ENCODE peak calls at places on chromosome 17, in nine cellular contexts. Y is fibroblast of lung; S is AG04450; V is MM.1S; D is psoas muscle; C is HL-60; Z is CD8-positive, alpha-beta T cell; J is neural progenitor cell; W is A549. R is an unnamed sample.

GRCh38 chr17:42275527-42276358 is 448 bp downstream of the STAT5B start:
- DNase-seq in Y (peak), S (peak), V (no peak), D (no peak), C (no peak), Z (peak), J (peak), W (no peak), R (no peak)

GRCh38 chr17:15255713-15256454 is 9.2 kb downstream of the PMP22 start:
- DNase-seq in Y (peak), S (no peak), V (no peak), D (peak), C (no peak), Z (no peak), J (no peak), W (no peak), R (no peak)

GRCh38 chr17:66549312-66549705 is 246.9 kb downstream of the PRKCA start:
- DNase-seq in Y (peak), S (no peak), V (no peak), D (no peak), C (no peak), Z (no peak), J (no peak), W (no peak), R (no peak)

GRCh38 chr17:45374501-45374900 is 57.7 kb upstream of the MAP3K14 start:
- DNase-seq in Y (no peak), S (no peak), V (no peak), D (no peak), C (no peak), Z (no peak), J (no peak), W (no peak), R (no peak)

GRCh38 chr17:29590979-29591736 is 1.7 kb upstream of the GIT1 start:
- DNase-seq in Y (peak), S (no peak), V (no peak), D (peak), C (peak), Z (no peak), J (peak), W (peak), R (no peak)

GRCh38 chr17:68461122-68461539 is 3.8 kb upstream of the WIPI1 start:
- DNase-seq in Y (no peak), S (no peak), V (no peak), D (no peak), C (no peak), Z (no peak), J (no peak), W (no peak), R (no peak)

GRCh38 chr17:42342242-42343008 is 45.8 kb downstream of the STAT3 start:
- DNase-seq in Y (peak), S (no peak), V (no peak), D (no peak), C (peak), Z (peak), J (no peak), W (no peak), R (no peak)

GRCh38 chr17:54013117-54013516 is 190.4 kb downstream of the KIF2B start:
- DNase-seq in Y (no peak), S (no peak), V (no peak), D (no peak), C (no peak), Z (no peak), J (no peak), W (no peak), R (no peak)

GRCh38 chr17:79576333-79576732 is 34.5 kb downstream of the RBFOX3 start:
- DNase-seq in Y (no peak), S (no peak), V (no peak), D (no peak), C (no peak), Z (no peak), J (no peak), W (no peak), R (no peak)

GRCh38 chr17:42365136-42365535 is 23.1 kb downstream of the STAT3 start:
- DNase-seq in Y (peak), S (no peak), V (no peak), D (no peak), C (no peak), Z (no peak), J (no peak), W (peak), R (no peak)

GRCh38 chr17:32881054-32881453 is 4.1 kb upstream of the MYO1D start:
- DNase-seq in Y (no peak), S (no peak), V (no peak), D (no peak), C (no peak), Z (no peak), J (no peak), W (no peak), R (no peak)

GRCh38 chr17:48610282-48611211 is at the start of gene HOXB7:
- DNase-seq in Y (no peak), S (no peak), V (peak), D (peak), C (no peak), Z (peak), J (no peak), W (peak), R (peak)

GRCh38 chr17:29956225-29956624 is 14.8 kb downstream of the EFCAB5 start:
- DNase-seq in Y (no peak), S (no peak), V (no peak), D (no peak), C (peak), Z (no peak), J (no peak), W (no peak), R (no peak)

GRCh38 chr17:58086953-58087352 is 3.7 kb downstream of the DYNLL2 start:
- DNase-seq in Y (no peak), S (no peak), V (no peak), D (no peak), C (no peak), Z (no peak), J (no peak), W (no peak), R (no peak)

GRCh38 chr17:64202683-64203430 is 60.2 kb downstream of the TEX2 start:
- DNase-seq in Y (peak), S (no peak), V (no peak), D (no peak), C (no peak), Z (no peak), J (peak), W (no peak), R (no peak)

GRCh38 chr17:61480414-61480807 is 28.2 kb downstream of the TBX4 start:
- DNase-seq in Y (no peak), S (no peak), V (no peak), D (no peak), C (no peak), Z (no peak), J (no peak), W (no peak), R (no peak)

GRCh38 chr17:17168401-17168800 is 37.7 kb downstream of the PLD6 start:
- DNase-seq in Y (no peak), S (no peak), V (no peak), D (no peak), C (no peak), Z (no peak), J (no peak), W (no peak), R (no peak)

GRCh38 chr17:66952031-66952524 is 12.4 kb upstream of the CACNG4 start:
- DNase-seq in Y (peak), S (peak), V (no peak), D (no peak), C (no peak), Z (no peak), J (peak), W (peak), R (no peak)

GRCh38 chr17:3510090-3510489 is 34.3 kb downstream of the ASPA start:
- DNase-seq in Y (no peak), S (no peak), V (no peak), D (no peak), C (no peak), Z (no peak), J (no peak), W (no peak), R (no peak)

GRCh38 chr17:57366558-57367351 is 110.4 kb downstream of the MSI2 start:
- DNase-seq in Y (peak), S (no peak), V (no peak), D (no peak), C (no peak), Z (no peak), J (no peak), W (peak), R (no peak)

GRCh38 chr17:48597492-48597774 is 3.9 kb upstream of the HOXB5 start:
- DNase-seq in Y (no peak), S (no peak), V (no peak), D (no peak), C (no peak), Z (no peak), J (no peak), W (no peak), R (no peak)

GRCh38 chr17:35236821-35237220 is 6.1 kb upstream of the SLFN5 start:
- DNase-seq in Y (peak), S (no peak), V (no peak), D (no peak), C (no peak), Z (no peak), J (no peak), W (no peak), R (no peak)

GRCh38 chr17:35235289-35235688 is 7.6 kb upstream of the SLFN5 start:
- DNase-seq in Y (no peak), S (no peak), V (no peak), D (no peak), C (no peak), Z (no peak), J (no peak), W (no peak), R (no peak)

GRCh38 chr17:35238817-35239216 is 4.1 kb upstream of the SLFN5 start:
- DNase-seq in Y (peak), S (no peak), V (no peak), D (no peak), C (no peak), Z (no peak), J (no peak), W (peak), R (no peak)

GRCh38 chr17:35239823-35240222 is 3.0 kb upstream of the SLFN5 start:
- DNase-seq in Y (no peak), S (no peak), V (no peak), D (no peak), C (no peak), Z (no peak), J (no peak), W (no peak), R (no peak)

GRCh38 chr17:35235917-35236316 is 7.0 kb upstream of the SLFN5 start:
- DNase-seq in Y (no peak), S (no peak), V (no peak), D (no peak), C (no peak), Z (no peak), J (no peak), W (no peak), R (no peak)
- H3K27ac ChIP-seq in Y (no peak), S (no peak), V (no peak), D (no peak), C (no peak), Z (no peak), J (no peak), W (no peak), R (no peak)

DNA sequence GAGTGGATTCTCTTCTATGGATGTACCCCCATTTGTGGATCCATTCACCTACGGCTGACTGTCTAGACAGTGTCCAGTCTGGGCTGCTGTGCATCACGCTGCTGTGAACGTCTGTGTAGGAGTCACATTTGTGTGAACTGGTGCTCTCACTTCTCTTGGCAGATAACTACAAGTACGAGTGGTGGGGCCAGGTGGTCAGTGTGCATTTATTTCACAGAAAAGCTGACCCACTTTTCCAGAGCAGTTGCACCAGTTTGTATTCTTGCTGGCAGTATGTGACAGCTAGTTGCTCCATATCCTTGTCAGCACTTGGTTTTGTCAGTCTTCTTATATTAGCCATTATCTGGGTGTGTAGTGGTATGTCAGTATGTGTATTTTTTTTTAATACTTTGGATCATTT is 28.4 kb downstream of the FOXK2 start:
- DNase-seq in Y (no peak), S (no peak), V (no peak), D (no peak), C (no peak), Z (no peak), J (no peak), W (no peak), R (no peak)
- H3K4me3 ChIP-seq in Y (no peak), S (no peak), V (no peak), D (no peak), C (no peak), Z (no peak), J (no peak), W (no peak), R (no peak)

DNA sequence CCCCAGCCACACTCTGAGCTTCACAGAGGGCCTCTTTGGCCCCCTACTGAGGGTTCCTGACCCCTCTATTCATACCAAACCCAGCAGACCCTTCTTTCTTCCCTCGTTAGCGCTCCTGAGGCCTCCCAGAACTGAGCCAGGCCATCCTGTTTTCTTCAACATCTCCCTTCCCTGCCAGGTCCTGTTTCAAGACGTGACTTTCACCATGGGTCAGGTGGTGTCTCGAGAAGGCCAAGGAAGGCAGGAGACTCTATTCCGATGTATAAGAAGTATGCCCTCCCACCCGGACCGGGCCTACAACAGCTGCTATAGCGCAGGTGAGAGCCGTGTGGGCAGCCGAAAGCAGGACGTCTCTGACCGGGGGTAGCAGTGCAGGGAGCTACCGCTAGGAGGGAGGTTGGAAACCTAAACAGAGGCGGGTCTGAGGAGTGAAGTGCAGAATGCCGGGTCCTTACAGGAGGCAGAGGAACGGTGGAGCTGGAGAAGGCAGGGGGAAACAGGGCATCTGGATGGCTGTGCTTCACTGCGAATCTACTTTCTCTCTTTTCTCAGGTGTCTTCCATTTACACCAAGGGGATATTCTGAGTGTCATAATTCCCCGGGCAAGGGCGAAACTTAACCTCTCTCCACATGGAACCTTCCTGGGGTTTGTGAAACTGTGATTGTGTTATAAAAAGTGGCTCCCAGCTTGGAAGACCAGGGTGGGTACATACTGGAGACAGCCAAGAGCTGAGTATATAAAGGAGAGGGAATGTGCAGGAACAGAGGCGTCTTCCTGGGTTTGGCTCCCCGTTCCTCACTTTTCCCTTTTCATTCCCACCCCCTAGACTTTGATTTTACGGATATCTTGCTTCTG is 1.3 kb upstream of the SENP3 start:
- DNase-seq in Y (peak), S (no peak), V (peak), D (peak), C (peak), Z (peak), J (peak), W (peak), R (peak)
- TF ChIP-seq CTCF in Y (peak), S (peak), V (peak), D (peak), C (peak), Z (no peak), J (peak), W (no peak), R (peak)

GRCh38 chr17:44223574-44224046 is 4.1 kb upstream of the UBTF start:
- DNase-seq in Y (peak), S (no peak), V (no peak), D (peak), C (no peak), Z (no peak), J (no peak), W (no peak), R (no peak)
- H3K27ac ChIP-seq in Y (no peak), S (no peak), V (no peak), D (peak), C (no peak), Z (no peak), J (no peak), W (no peak), R (peak)

GRCh38 chr17:2057130-2057713 is 2.3 kb downstream of the HIC1 start:
- DNase-seq in Y (no peak), S (no peak), V (no peak), D (peak), C (no peak), Z (no peak), J (peak), W (no peak), R (no peak)
- H3K4me3 ChIP-seq in Y (peak), S (peak), V (no peak), D (peak), C (no peak), Z (no peak), J (peak), W (no peak), R (peak)

DNA sequence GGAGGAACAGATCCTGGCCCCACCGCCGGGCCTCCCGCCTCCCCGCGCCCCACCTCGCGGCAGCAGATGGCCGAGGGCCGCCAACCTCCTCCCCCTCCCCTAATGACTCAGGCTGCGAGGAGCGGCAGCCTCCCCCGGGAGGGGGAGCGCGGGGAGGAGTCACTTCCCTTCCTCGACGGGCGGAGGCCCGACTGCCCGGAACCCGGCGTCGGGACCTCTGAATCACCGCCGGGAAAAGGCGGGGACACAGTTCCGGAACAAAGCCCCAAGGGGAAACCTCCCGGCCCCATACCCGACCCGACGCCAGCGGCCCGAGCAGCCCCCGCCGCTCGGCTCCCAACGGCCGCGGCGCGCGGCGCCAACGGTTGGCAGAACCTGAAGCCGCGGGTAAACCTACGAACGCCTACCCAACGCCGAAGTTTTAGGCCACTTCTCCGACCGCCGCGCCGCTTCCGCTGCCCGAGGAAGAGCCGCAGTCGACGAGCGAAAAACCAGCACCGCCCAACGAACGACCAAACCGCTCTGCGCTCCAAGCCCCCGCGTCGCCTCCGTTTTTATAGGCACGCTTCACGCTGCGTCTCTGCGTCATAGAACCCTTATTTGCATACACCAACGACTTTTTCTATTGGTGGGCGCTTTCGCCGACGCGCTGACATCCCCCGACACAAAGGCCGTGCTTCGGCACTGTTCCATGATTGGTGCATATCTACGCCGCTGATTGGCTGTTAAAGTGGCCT is 5.2 kb upstream of the UNK start:
- DNase-seq in Y (peak), S (peak), V (peak), D (peak), C (peak), Z (peak), J (peak), W (peak), R (peak)
- TF ChIP-seq CTCF in Y (no peak), S (no peak), V (no peak), D (no peak), C (no peak), Z (no peak), J (peak), W (no peak), R (no peak)

GRCh38 chr17:2374549-2375285 is 26.1 kb downstream of the MNT start:
- DNase-seq in Y (no peak), S (no peak), V (no peak), D (no peak), C (no peak), Z (no peak), J (no peak), W (no peak), R (no peak)
- H3K27ac ChIP-seq in Y (no peak), S (no peak), V (no peak), D (no peak), C (no peak), Z (no peak), J (no peak), W (no peak), R (no peak)

GRCh38 chr17:76547183-76547641 is 7.4 kb downstream of the PRCD start:
- DNase-seq in Y (peak), S (no peak), V (peak), D (peak), C (peak), Z (peak), J (peak), W (peak), R (peak)

GRCh38 chr17:76548378-76549214 is 8.8 kb downstream of the PRCD start:
- DNase-seq in Y (no peak), S (no peak), V (no peak), D (no peak), C (no peak), Z (no peak), J (no peak), W (no peak), R (no peak)

GRCh38 chr17:76549215-76549518 is 9.3 kb downstream of the PRCD start:
- DNase-seq in Y (no peak), S (no peak), V (no peak), D (no peak), C (no peak), Z (no peak), J (no peak), W (no peak), R (no peak)

GRCh38 chr17:76546556-76547182 is 6.8 kb downstream of the PRCD start:
- DNase-seq in Y (peak), S (peak), V (no peak), D (no peak), C (no peak), Z (no peak), J (no peak), W (no peak), R (no peak)

DNA sequence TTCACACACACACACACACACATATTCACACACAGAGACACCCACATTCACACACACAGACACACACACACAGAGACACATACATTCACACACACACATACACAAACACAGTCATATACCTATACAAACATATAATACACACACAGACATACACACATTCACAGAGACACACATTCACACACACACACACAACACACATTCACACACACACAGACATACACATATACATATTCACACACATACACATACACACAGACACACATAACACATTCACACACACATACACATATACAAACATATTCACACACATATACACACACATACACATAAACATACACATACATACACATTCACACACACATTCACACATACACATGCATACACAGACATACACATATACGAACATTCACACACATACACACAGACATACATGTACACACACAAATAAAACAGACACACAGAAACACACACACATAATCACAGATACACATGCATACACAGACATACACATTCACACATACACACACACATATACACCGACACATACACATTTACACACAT is 7.9 kb downstream of the PRCD start:
- DNase-seq in Y (no peak), S (no peak), V (no peak), D (no peak), C (no peak), Z (no peak), J (no peak), W (no peak), R (no peak)
- H3K4me3 ChIP-seq in Y (no peak), S (no peak), V (no peak), D (peak), C (no peak), Z (no peak), J (no peak), W (no peak), R (no peak)

GRCh38 chr17:78307887-78308633 is 51.8 kb downstream of the SOCS3 start:
- DNase-seq in Y (no peak), S (no peak), V (no peak), D (no peak), C (no peak), Z (no peak), J (no peak), W (no peak), R (no peak)
- TF ChIP-seq CTCF in Y (no peak), S (no peak), V (no peak), D (peak), C (no peak), Z (no peak), J (peak), W (no peak), R (no peak)

R was measured in tibial artery.